ENCODE peak calls at places on chromosomes 2 and 18, in seven cellular contexts. X is lower lobe of right lung, C is hepatocyte, R is tibial artery, T is IMR-90, H is neural progenitor cell, S is neuronal stem cell. Q is an unnamed sample. For H3K4me1, the result is how much of the 10 kb centered on the place peaks cover.

GRCh38 chr18:35030234-35030989 is 10.8 kb upstream of the MAPRE2 start:
- DNase-seq in X (no peak), C (peak), R (no peak), T (no peak), H (no peak), S (no peak), Q (no peak)

GRCh38 chr2:73268831-73269685 is 15.2 kb downstream of the FBXO41 start:
- DNase-seq in X (no peak), C (peak), R (peak), T (peak), H (peak), S (no peak), Q (peak)

GRCh38 chr2:147663964-147664363 is 180.9 kb upstream of the ACVR2A start:
- DNase-seq in X (no peak), C (no peak), R (no peak), T (no peak), H (no peak), S (no peak), Q (no peak)

GRCh38 chr2:84741182-84741822 is 139.6 kb downstream of the TRABD2A start:
- DNase-seq in X (no peak), C (peak), R (no peak), T (peak), H (peak), S (no peak), Q (no peak)

GRCh38 chr2:127403460-127403859 is 14.8 kb upstream of the PROC start:
- DNase-seq in X (no peak), C (no peak), R (no peak), T (no peak), H (no peak), S (no peak), Q (no peak)

GRCh38 chr2:25310965-25311865 is 30.5 kb downstream of the DNMT3A start:
- DNase-seq in X (peak), C (no peak), R (no peak), T (no peak), H (peak), S (no peak), Q (peak)

GRCh38 chr18:36516726-36517125 is 219.2 kb downstream of the FHOD3 start:
- DNase-seq in X (no peak), C (no peak), R (no peak), T (no peak), H (no peak), S (no peak), Q (no peak)

GRCh38 chr18:69400253-69400975 is at the start of gene DOK6:
- DNase-seq in X (peak), C (peak), R (peak), T (peak), H (peak), S (peak), Q (peak)

GRCh38 chr18:21300035-21300434 is 58.0 kb downstream of the GREB1L start:
- DNase-seq in X (no peak), C (no peak), R (no peak), T (no peak), H (no peak), S (no peak), Q (no peak)

GRCh38 chr2:28423856-28424605 is 31.4 kb downstream of the FOSL2 start:
- DNase-seq in X (peak), C (no peak), R (peak), T (peak), H (no peak), S (no peak), Q (no peak)

GRCh38 chr18:25726278-25726677 is 364.1 kb downstream of the SS18 start:
- DNase-seq in X (no peak), C (no peak), R (no peak), T (peak), H (no peak), S (no peak), Q (no peak)

GRCh38 chr2:234026111-234026510 is 24.4 kb upstream of the SPP2 start:
- DNase-seq in X (no peak), C (peak), R (no peak), T (peak), H (no peak), S (no peak), Q (no peak)

GRCh38 chr2:209423562-209424541 is at the start of gene MAP2:
- DNase-seq in X (peak), C (peak), R (peak), T (peak), H (peak), S (peak), Q (peak)

GRCh38 chr2:16394072-16394985 is 271.3 kb downstream of the CYRIA start:
- DNase-seq in X (no peak), C (peak), R (no peak), T (no peak), H (peak), S (no peak), Q (no peak)

GRCh38 chr2:239612133-239612532 is 211.3 kb upstream of the HDAC4 start:
- DNase-seq in X (no peak), C (no peak), R (no peak), T (no peak), H (no peak), S (no peak), Q (no peak)

GRCh38 chr2:74525717-74526648 is at the start of gene DQX1:
- DNase-seq in X (no peak), C (peak), R (no peak), T (peak), H (peak), S (no peak), Q (no peak)

GRCh38 chr18:44701227-44701626 is 20.5 kb downstream of the SETBP1 start:
- DNase-seq in X (no peak), C (no peak), R (no peak), T (no peak), H (no peak), S (no peak), Q (no peak)

GRCh38 chr2:65366595-65367125 is 65.7 kb downstream of the SPRED2 start:
- DNase-seq in X (no peak), C (peak), R (no peak), T (peak), H (no peak), S (no peak), Q (no peak)

GRCh38 chr18:55546873-55547704 is 40.9 kb downstream of the TCF4 start:
- DNase-seq in X (no peak), C (peak), R (no peak), T (peak), H (no peak), S (no peak), Q (no peak)

GRCh38 chr18:36493349-36494281 is 196.1 kb downstream of the FHOD3 start:
- DNase-seq in X (no peak), C (peak), R (no peak), T (peak), H (peak), S (no peak), Q (no peak)

GRCh38 chr18:50895350-50896045 is 16.6 kb downstream of the ME2 start:
- DNase-seq in X (no peak), C (no peak), R (no peak), T (no peak), H (no peak), S (no peak), Q (no peak)

DNA sequence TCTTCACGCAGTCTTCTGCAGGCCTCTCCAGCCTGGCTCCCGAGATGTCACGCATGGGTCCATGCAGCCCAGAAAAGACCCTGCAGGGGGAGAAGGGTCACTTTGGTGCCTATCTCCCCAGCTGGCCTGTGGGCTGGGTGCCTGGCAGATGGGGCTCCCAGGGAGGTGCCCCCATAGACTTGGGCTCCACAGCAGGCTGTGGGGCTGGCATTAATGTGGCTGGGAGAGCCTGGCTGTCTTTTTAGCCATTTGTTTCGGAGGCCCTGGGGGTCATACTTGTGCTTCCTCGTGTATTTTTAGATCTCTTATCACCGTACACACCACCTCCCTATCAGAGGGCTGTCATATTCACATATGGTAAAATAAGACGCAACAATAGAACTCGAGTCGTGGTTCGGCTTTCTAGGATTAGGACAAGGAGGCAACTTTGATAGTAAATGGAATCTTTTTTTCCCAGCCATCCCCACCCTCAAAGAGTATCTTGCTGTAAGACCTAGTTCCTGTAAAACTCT is 74.5 kb downstream of the LRRFIP1 start:
- DNase-seq in X (no peak), C (no peak), R (no peak), T (no peak), H (no peak), S (no peak), Q (no peak)
- H3K4me3 ChIP-seq in X (peak), C (no peak), R (no peak), T (no peak), H (no peak), S (no peak), Q (peak)

GRCh38 chr2:235613671-235614070 is 119.8 kb downstream of the AGAP1 start:
- DNase-seq in X (no peak), C (no peak), R (no peak), T (no peak), H (no peak), S (no peak), Q (no peak)
- H3K27ac ChIP-seq in X (no peak), C (no peak), R (no peak), T (no peak), H (no peak), S (no peak), Q (no peak)

GRCh38 chr2:101823347-101823791 is 125.9 kb downstream of the MAP4K4 start:
- DNase-seq in X (no peak), C (peak), R (no peak), T (peak), H (peak), S (peak), Q (no peak)

GRCh38 chr2:101821828-101822458 is 124.4 kb downstream of the MAP4K4 start:
- DNase-seq in X (no peak), C (no peak), R (no peak), T (no peak), H (no peak), S (no peak), Q (no peak)

GRCh38 chr2:101821059-101821805 is 123.7 kb downstream of the MAP4K4 start:
- DNase-seq in X (no peak), C (no peak), R (no peak), T (peak), H (no peak), S (no peak), Q (no peak)

GRCh38 chr2:101826716-101827115 is 129.2 kb downstream of the MAP4K4 start:
- DNase-seq in X (no peak), C (no peak), R (no peak), T (no peak), H (no peak), S (no peak), Q (no peak)

GRCh38 chr2:101823849-101824248 is 126.3 kb downstream of the MAP4K4 start:
- DNase-seq in X (no peak), C (no peak), R (no peak), T (peak), H (no peak), S (no peak), Q (no peak)
- H3K4me1 ChIP-seq in X (half or more), C (half or more), R (under half), T (under half), H (under half), S (under half), Q (under half)

GRCh38 chr2:218329826-218330651 is 26.6 kb upstream of the CATIP start:
- DNase-seq in X (peak), C (no peak), R (no peak), T (no peak), H (no peak), S (no peak), Q (peak)

GRCh38 chr2:218334531-218334930 is 22.1 kb upstream of the CATIP start:
- DNase-seq in X (no peak), C (no peak), R (no peak), T (no peak), H (no peak), S (no peak), Q (no peak)

GRCh38 chr2:218329027-218329825 is 27.4 kb upstream of the CATIP start:
- DNase-seq in X (peak), C (no peak), R (no peak), T (no peak), H (no peak), S (no peak), Q (peak)

GRCh38 chr2:218332288-218332687 is 24.4 kb upstream of the CATIP start:
- DNase-seq in X (no peak), C (no peak), R (no peak), T (no peak), H (no peak), S (no peak), Q (no peak)

GRCh38 chr2:218332920-218333645 is 23.6 kb upstream of the CATIP start:
- DNase-seq in X (no peak), C (no peak), R (no peak), T (no peak), H (no peak), S (no peak), Q (no peak)
- H3K4me3 ChIP-seq in X (no peak), C (no peak), R (no peak), T (no peak), H (no peak), S (no peak), Q (no peak)

GRCh38 chr18:770583-770961 is 41.5 kb downstream of the YES1 start:
- DNase-seq in X (no peak), C (no peak), R (no peak), T (no peak), H (no peak), S (no peak), Q (no peak)

GRCh38 chr18:778194-779007 is 33.6 kb downstream of the YES1 start:
- DNase-seq in X (no peak), C (no peak), R (no peak), T (peak), H (no peak), S (no peak), Q (no peak)

GRCh38 chr18:773980-774624 is 37.9 kb downstream of the YES1 start:
- DNase-seq in X (no peak), C (no peak), R (no peak), T (no peak), H (no peak), S (no peak), Q (no peak)

GRCh38 chr18:777021-777420 is 35.0 kb downstream of the YES1 start:
- DNase-seq in X (no peak), C (no peak), R (no peak), T (peak), H (no peak), S (no peak), Q (no peak)

GRCh38 chr18:774811-775210 is 37.2 kb downstream of the YES1 start:
- DNase-seq in X (no peak), C (no peak), R (no peak), T (no peak), H (no peak), S (no peak), Q (no peak)
- H3K27ac ChIP-seq in X (no peak), C (no peak), R (no peak), T (no peak), H (no peak), S (no peak), Q (no peak)

GRCh38 chr2:208251098-208251497 is 3.8 kb downstream of the IDH1 start:
- DNase-seq in X (no peak), C (no peak), R (no peak), T (no peak), H (no peak), S (no peak), Q (no peak)

GRCh38 chr2:208245746-208246145 is 9.1 kb downstream of the IDH1 start:
- DNase-seq in X (no peak), C (no peak), R (no peak), T (no peak), H (no peak), S (no peak), Q (no peak)

GRCh38 chr2:208248601-208249000 is 6.3 kb downstream of the IDH1 start:
- DNase-seq in X (no peak), C (no peak), R (no peak), T (no peak), H (no peak), S (no peak), Q (no peak)

GRCh38 chr2:208250401-208250800 is 4.5 kb downstream of the IDH1 start:
- DNase-seq in X (no peak), C (no peak), R (no peak), T (peak), H (no peak), S (no peak), Q (no peak)

DNA sequence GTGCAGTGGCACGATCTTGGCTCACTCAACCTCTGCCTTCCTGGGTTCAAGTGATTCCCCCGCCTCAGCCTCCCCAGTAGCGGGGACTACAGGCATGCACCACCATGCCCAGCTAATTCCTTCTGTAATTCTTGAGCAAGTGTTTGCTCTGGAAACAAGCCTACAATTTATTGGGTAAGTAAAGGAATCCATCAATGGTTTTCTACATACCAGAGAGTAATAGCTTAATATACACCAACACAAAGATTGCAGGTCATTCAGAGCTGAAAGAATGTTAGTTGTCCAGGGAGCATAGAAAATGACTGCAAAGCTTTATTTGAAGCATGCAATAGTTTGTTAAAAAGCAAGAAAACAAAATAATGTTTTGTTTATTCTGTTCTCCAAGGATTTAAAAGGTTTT is 5.6 kb downstream of the IDH1 start:
- DNase-seq in X (no peak), C (no peak), R (no peak), T (no peak), H (no peak), S (no peak), Q (no peak)
- H3K4me1 ChIP-seq in X (under half), C (under half), R (under half), T (under half), H (under half), S (under half), Q (under half)

GRCh38 chr18:23992941-23993280 is 21.6 kb upstream of the TTC39C start:
- DNase-seq in X (no peak), C (no peak), R (no peak), T (no peak), H (no peak), S (no peak), Q (no peak)
- H3K4me3 ChIP-seq in X (no peak), C (no peak), R (no peak), T (no peak), H (no peak), S (no peak), Q (no peak)

Q was measured in upper lobe of right lung.